ENCODE peak calls at places on chromosome 18, in five cellular contexts. One of them, this sample, is unnamed.
A peak's percentile ranks its signal among the peaks of the same experiment; 100 is the strongest.

GRCh38 chr18:37122877-37123276 is 293.9 kb downstream of the KIAA1328 start:
- DNase-seq in mammary epithelial cell: no peak
- DNase-seq in naive B cell: no peak
- DNase-seq in stimulated activated CD4-positive, alpha-beta T cell treated with anti-CD3 and anti-CD28 coated beads, Interleukin-1b, Interleukin-23, amount 100 ng/mL, for 24 hours: no peak
- DNase-seq in CD8-positive, alpha-beta T cell: no peak
- DNase-seq in this sample: no peak

GRCh38 chr18:72316497-72316896 is 227.6 kb downstream of the CBLN2 start:
- DNase-seq in mammary epithelial cell: no peak
- DNase-seq in naive B cell: no peak
- DNase-seq in stimulated activated CD4-positive, alpha-beta T cell treated with anti-CD3 and anti-CD28 coated beads, Interleukin-1b, Interleukin-23, amount 100 ng/mL, for 24 hours: no peak
- DNase-seq in CD8-positive, alpha-beta T cell: no peak
- DNase-seq in this sample: no peak

GRCh38 chr18:55323051-55323994 is 264.7 kb downstream of the TCF4 start:
- DNase-seq in mammary epithelial cell: no peak
- DNase-seq in naive B cell: no peak
- DNase-seq in stimulated activated CD4-positive, alpha-beta T cell treated with anti-CD3 and anti-CD28 coated beads, Interleukin-1b, Interleukin-23, amount 100 ng/mL, for 24 hours: no peak
- DNase-seq in CD8-positive, alpha-beta T cell: no peak
- DNase-seq in this sample: no peak

GRCh38 chr18:7684966-7685365 is 117.8 kb downstream of the PTPRM start:
- DNase-seq in mammary epithelial cell: peak; percentile 65
- DNase-seq in naive B cell: no peak
- DNase-seq in stimulated activated CD4-positive, alpha-beta T cell treated with anti-CD3 and anti-CD28 coated beads, Interleukin-1b, Interleukin-23, amount 100 ng/mL, for 24 hours: no peak
- DNase-seq in CD8-positive, alpha-beta T cell: no peak
- DNase-seq in this sample: no peak

GRCh38 chr18:60383865-60384264 is 11.3 kb upstream of the MC4R start:
- DNase-seq in mammary epithelial cell: no peak
- DNase-seq in naive B cell: no peak
- DNase-seq in stimulated activated CD4-positive, alpha-beta T cell treated with anti-CD3 and anti-CD28 coated beads, Interleukin-1b, Interleukin-23, amount 100 ng/mL, for 24 hours: no peak
- DNase-seq in CD8-positive, alpha-beta T cell: no peak
- DNase-seq in this sample: no peak

GRCh38 chr18:54774971-54775665 is 53.2 kb upstream of the RAB27B start:
- DNase-seq in mammary epithelial cell: no peak
- DNase-seq in naive B cell: no peak
- DNase-seq in stimulated activated CD4-positive, alpha-beta T cell treated with anti-CD3 and anti-CD28 coated beads, Interleukin-1b, Interleukin-23, amount 100 ng/mL, for 24 hours: no peak
- DNase-seq in CD8-positive, alpha-beta T cell: no peak
- DNase-seq in this sample: peak; percentile 37

GRCh38 chr18:53946561-53946960 is 277.9 kb downstream of the MBD2 start:
- DNase-seq in mammary epithelial cell: peak; percentile 33
- DNase-seq in naive B cell: no peak
- DNase-seq in stimulated activated CD4-positive, alpha-beta T cell treated with anti-CD3 and anti-CD28 coated beads, Interleukin-1b, Interleukin-23, amount 100 ng/mL, for 24 hours: no peak
- DNase-seq in CD8-positive, alpha-beta T cell: no peak
- DNase-seq in this sample: no peak

GRCh38 chr18:56200381-56200831 is 438.0 kb downstream of the TXNL1 start:
- DNase-seq in mammary epithelial cell: peak; percentile 4
- DNase-seq in naive B cell: no peak
- DNase-seq in stimulated activated CD4-positive, alpha-beta T cell treated with anti-CD3 and anti-CD28 coated beads, Interleukin-1b, Interleukin-23, amount 100 ng/mL, for 24 hours: no peak
- DNase-seq in CD8-positive, alpha-beta T cell: no peak
- DNase-seq in this sample: no peak

GRCh38 chr18:21740724-21741510 is at the start of gene MIB1:
- DNase-seq in mammary epithelial cell: peak; percentile 95
- DNase-seq in naive B cell: peak; percentile 99
- DNase-seq in stimulated activated CD4-positive, alpha-beta T cell treated with anti-CD3 and anti-CD28 coated beads, Interleukin-1b, Interleukin-23, amount 100 ng/mL, for 24 hours: no peak
- DNase-seq in CD8-positive, alpha-beta T cell: peak; percentile 100
- DNase-seq in this sample: peak; percentile 63

GRCh38 chr18:67104700-67105284 is 411.7 kb downstream of the DSEL start:
- DNase-seq in mammary epithelial cell: peak; percentile 58
- DNase-seq in naive B cell: no peak
- DNase-seq in stimulated activated CD4-positive, alpha-beta T cell treated with anti-CD3 and anti-CD28 coated beads, Interleukin-1b, Interleukin-23, amount 100 ng/mL, for 24 hours: peak; percentile 3
- DNase-seq in CD8-positive, alpha-beta T cell: peak; percentile 35
- DNase-seq in this sample: peak; percentile 65

GRCh38 chr18:3610188-3610708 is 160.3 kb downstream of the TGIF1 start:
- DNase-seq in mammary epithelial cell: no peak
- DNase-seq in naive B cell: no peak
- DNase-seq in stimulated activated CD4-positive, alpha-beta T cell treated with anti-CD3 and anti-CD28 coated beads, Interleukin-1b, Interleukin-23, amount 100 ng/mL, for 24 hours: no peak
- DNase-seq in CD8-positive, alpha-beta T cell: no peak
- DNase-seq in this sample: no peak

GRCh38 chr18:23406271-23406787 is 46.8 kb upstream of the RIOK3 start:
- DNase-seq in mammary epithelial cell: peak; percentile 9
- DNase-seq in naive B cell: no peak
- DNase-seq in stimulated activated CD4-positive, alpha-beta T cell treated with anti-CD3 and anti-CD28 coated beads, Interleukin-1b, Interleukin-23, amount 100 ng/mL, for 24 hours: no peak
- DNase-seq in CD8-positive, alpha-beta T cell: no peak
- DNase-seq in this sample: no peak

GRCh38 chr18:53458944-53459580 is 765.4 kb downstream of the MBD2 start:
- DNase-seq in mammary epithelial cell: no peak
- DNase-seq in naive B cell: no peak
- DNase-seq in stimulated activated CD4-positive, alpha-beta T cell treated with anti-CD3 and anti-CD28 coated beads, Interleukin-1b, Interleukin-23, amount 100 ng/mL, for 24 hours: no peak
- DNase-seq in CD8-positive, alpha-beta T cell: no peak
- DNase-seq in this sample: no peak

GRCh38 chr18:76699923-76700322 is 122.4 kb upstream of the ZNF236 start:
- DNase-seq in mammary epithelial cell: no peak
- DNase-seq in naive B cell: no peak
- DNase-seq in stimulated activated CD4-positive, alpha-beta T cell treated with anti-CD3 and anti-CD28 coated beads, Interleukin-1b, Interleukin-23, amount 100 ng/mL, for 24 hours: no peak
- DNase-seq in CD8-positive, alpha-beta T cell: no peak
- DNase-seq in this sample: no peak

GRCh38 chr18:22074343-22075070 is 94.9 kb upstream of the GATA6 start:
- DNase-seq in mammary epithelial cell: no peak
- DNase-seq in naive B cell: no peak
- DNase-seq in stimulated activated CD4-positive, alpha-beta T cell treated with anti-CD3 and anti-CD28 coated beads, Interleukin-1b, Interleukin-23, amount 100 ng/mL, for 24 hours: no peak
- DNase-seq in CD8-positive, alpha-beta T cell: no peak
- DNase-seq in this sample: no peak

GRCh38 chr18:3528251-3528650 is 78.3 kb downstream of the TGIF1 start:
- DNase-seq in mammary epithelial cell: no peak
- DNase-seq in naive B cell: no peak
- DNase-seq in stimulated activated CD4-positive, alpha-beta T cell treated with anti-CD3 and anti-CD28 coated beads, Interleukin-1b, Interleukin-23, amount 100 ng/mL, for 24 hours: no peak
- DNase-seq in CD8-positive, alpha-beta T cell: no peak
- DNase-seq in this sample: no peak

GRCh38 chr18:46215902-46216723 is 111.9 kb downstream of the HAUS1 start:
- DNase-seq in mammary epithelial cell: no peak
- DNase-seq in naive B cell: no peak
- DNase-seq in stimulated activated CD4-positive, alpha-beta T cell treated with anti-CD3 and anti-CD28 coated beads, Interleukin-1b, Interleukin-23, amount 100 ng/mL, for 24 hours: no peak
- DNase-seq in CD8-positive, alpha-beta T cell: no peak
- DNase-seq in this sample: no peak

GRCh38 chr18:51666717-51667320 is 469.3 kb upstream of the MEX3C start:
- DNase-seq in mammary epithelial cell: no peak
- DNase-seq in naive B cell: no peak
- DNase-seq in stimulated activated CD4-positive, alpha-beta T cell treated with anti-CD3 and anti-CD28 coated beads, Interleukin-1b, Interleukin-23, amount 100 ng/mL, for 24 hours: no peak
- DNase-seq in CD8-positive, alpha-beta T cell: no peak
- DNase-seq in this sample: peak; percentile 70

GRCh38 chr18:49788327-49788908 is 24.9 kb downstream of the ACAA2 start:
- DNase-seq in mammary epithelial cell: peak; percentile 12
- DNase-seq in naive B cell: no peak
- DNase-seq in stimulated activated CD4-positive, alpha-beta T cell treated with anti-CD3 and anti-CD28 coated beads, Interleukin-1b, Interleukin-23, amount 100 ng/mL, for 24 hours: no peak
- DNase-seq in CD8-positive, alpha-beta T cell: no peak
- DNase-seq in this sample: no peak

GRCh38 chr18:49020621-49021021 is 69.9 kb upstream of the SMAD7 start:
- DNase-seq in mammary epithelial cell: peak; percentile 22
- DNase-seq in naive B cell: no peak
- DNase-seq in stimulated activated CD4-positive, alpha-beta T cell treated with anti-CD3 and anti-CD28 coated beads, Interleukin-1b, Interleukin-23, amount 100 ng/mL, for 24 hours: no peak
- DNase-seq in CD8-positive, alpha-beta T cell: no peak
- DNase-seq in this sample: no peak

GRCh38 chr18:48934708-48935432 is 15.9 kb downstream of the SMAD7 start:
- DNase-seq in mammary epithelial cell: no peak
- DNase-seq in naive B cell: no peak
- DNase-seq in stimulated activated CD4-positive, alpha-beta T cell treated with anti-CD3 and anti-CD28 coated beads, Interleukin-1b, Interleukin-23, amount 100 ng/mL, for 24 hours: no peak
- DNase-seq in CD8-positive, alpha-beta T cell: no peak
- DNase-seq in this sample: no peak

GRCh38 chr18:55405655-55406373 is 182.2 kb downstream of the TCF4 start:
- DNase-seq in mammary epithelial cell: peak; percentile 84
- DNase-seq in naive B cell: no peak
- DNase-seq in stimulated activated CD4-positive, alpha-beta T cell treated with anti-CD3 and anti-CD28 coated beads, Interleukin-1b, Interleukin-23, amount 100 ng/mL, for 24 hours: no peak
- DNase-seq in CD8-positive, alpha-beta T cell: no peak
- DNase-seq in this sample: peak; percentile 87

GRCh38 chr18:22433960-22434359 is 16.2 kb upstream of the CTAGE1 start:
- DNase-seq in mammary epithelial cell: no peak
- DNase-seq in naive B cell: no peak
- DNase-seq in stimulated activated CD4-positive, alpha-beta T cell treated with anti-CD3 and anti-CD28 coated beads, Interleukin-1b, Interleukin-23, amount 100 ng/mL, for 24 hours: no peak
- DNase-seq in CD8-positive, alpha-beta T cell: no peak
- DNase-seq in this sample: no peak

GRCh38 chr18:59516356-59517155 is 157.5 kb upstream of the LMAN1 start:
- DNase-seq in mammary epithelial cell: peak; percentile 55
- DNase-seq in naive B cell: no peak
- DNase-seq in stimulated activated CD4-positive, alpha-beta T cell treated with anti-CD3 and anti-CD28 coated beads, Interleukin-1b, Interleukin-23, amount 100 ng/mL, for 24 hours: no peak
- DNase-seq in CD8-positive, alpha-beta T cell: no peak
- DNase-seq in this sample: peak; percentile 38

GRCh38 chr18:39519741-39520140 is 1954.1 kb upstream of the CELF4 start:
- DNase-seq in mammary epithelial cell: peak; percentile 59
- DNase-seq in naive B cell: no peak
- DNase-seq in stimulated activated CD4-positive, alpha-beta T cell treated with anti-CD3 and anti-CD28 coated beads, Interleukin-1b, Interleukin-23, amount 100 ng/mL, for 24 hours: no peak
- DNase-seq in CD8-positive, alpha-beta T cell: no peak
- DNase-seq in this sample: no peak

GRCh38 chr18:79802298-79802697 is 4.6 kb downstream of the KCNG2 start:
- DNase-seq in mammary epithelial cell: no peak
- DNase-seq in naive B cell: no peak
- DNase-seq in stimulated activated CD4-positive, alpha-beta T cell treated with anti-CD3 and anti-CD28 coated beads, Interleukin-1b, Interleukin-23, amount 100 ng/mL, for 24 hours: no peak
- DNase-seq in CD8-positive, alpha-beta T cell: no peak
- DNase-seq in this sample: no peak

GRCh38 chr18:12657849-12658829 is at the start of gene SPIRE1:
- DNase-seq in mammary epithelial cell: peak; percentile 64
- DNase-seq in naive B cell: peak; percentile 23
- DNase-seq in stimulated activated CD4-positive, alpha-beta T cell treated with anti-CD3 and anti-CD28 coated beads, Interleukin-1b, Interleukin-23, amount 100 ng/mL, for 24 hours: peak; percentile 21
- DNase-seq in CD8-positive, alpha-beta T cell: peak; percentile 34
- DNase-seq in this sample: peak; percentile 66

GRCh38 chr18:1014496-1014895 is 109.8 kb downstream of the ADCYAP1 start:
- DNase-seq in mammary epithelial cell: no peak
- DNase-seq in naive B cell: no peak
- DNase-seq in stimulated activated CD4-positive, alpha-beta T cell treated with anti-CD3 and anti-CD28 coated beads, Interleukin-1b, Interleukin-23, amount 100 ng/mL, for 24 hours: no peak
- DNase-seq in CD8-positive, alpha-beta T cell: no peak
- DNase-seq in this sample: peak; percentile 67

GRCh38 chr18:27540126-27540525 is 355.0 kb upstream of the CHST9 start:
- DNase-seq in mammary epithelial cell: no peak
- DNase-seq in naive B cell: no peak
- DNase-seq in stimulated activated CD4-positive, alpha-beta T cell treated with anti-CD3 and anti-CD28 coated beads, Interleukin-1b, Interleukin-23, amount 100 ng/mL, for 24 hours: no peak
- DNase-seq in CD8-positive, alpha-beta T cell: no peak
- DNase-seq in this sample: no peak

GRCh38 chr18:7754258-7754657 is 187.1 kb downstream of the PTPRM start:
- DNase-seq in mammary epithelial cell: no peak
- DNase-seq in naive B cell: no peak
- DNase-seq in stimulated activated CD4-positive, alpha-beta T cell treated with anti-CD3 and anti-CD28 coated beads, Interleukin-1b, Interleukin-23, amount 100 ng/mL, for 24 hours: no peak
- DNase-seq in CD8-positive, alpha-beta T cell: no peak
- DNase-seq in this sample: no peak

GRCh38 chr18:54251606-54252400 is 17.5 kb upstream of the POLI start:
- DNase-seq in mammary epithelial cell: no peak
- DNase-seq in naive B cell: no peak
- DNase-seq in stimulated activated CD4-positive, alpha-beta T cell treated with anti-CD3 and anti-CD28 coated beads, Interleukin-1b, Interleukin-23, amount 100 ng/mL, for 24 hours: no peak
- DNase-seq in CD8-positive, alpha-beta T cell: no peak
- DNase-seq in this sample: no peak

GRCh38 chr18:24187049-24187448 is 48.2 kb downstream of the CABYR start:
- DNase-seq in mammary epithelial cell: no peak
- DNase-seq in naive B cell: peak; percentile 20
- DNase-seq in stimulated activated CD4-positive, alpha-beta T cell treated with anti-CD3 and anti-CD28 coated beads, Interleukin-1b, Interleukin-23, amount 100 ng/mL, for 24 hours: no peak
- DNase-seq in CD8-positive, alpha-beta T cell: no peak
- DNase-seq in this sample: no peak

GRCh38 chr18:26482567-26482966 is 65.8 kb downstream of the KCTD1 start:
- DNase-seq in mammary epithelial cell: no peak
- DNase-seq in naive B cell: no peak
- DNase-seq in stimulated activated CD4-positive, alpha-beta T cell treated with anti-CD3 and anti-CD28 coated beads, Interleukin-1b, Interleukin-23, amount 100 ng/mL, for 24 hours: no peak
- DNase-seq in CD8-positive, alpha-beta T cell: no peak
- DNase-seq in this sample: no peak